ENCODE peak calls at places on chromosome 15, in ten cellular contexts. N is activated CD4-positive, alpha-beta T cell treated with anti-CD3 and anti-CD28 coated beads, Interleukin-2, amount 50 U/mL, for 24 hours; R is AG04450; H is neural crest cell; G is GM13977; M is globus pallidus; P is CD8-positive, alpha-beta T cell; E is mesothelial cell of epicardium; B is lower lobe of right lung; Q is pancreas. T is an unnamed sample.

GRCh38 chr15:25346371-25346770 is 92.5 kb downstream of the UBE3A start:
- DNase-seq in B (no peak), M (no peak), N (no peak), H (no peak), P (no peak), R (no peak), E (no peak), Q (no peak), G (no peak), T (no peak)

GRCh38 chr15:74598126-74598842 is 17.4 kb upstream of the CLK3 start:
- DNase-seq in B (peak), G (peak), N (peak), M (peak), H (peak), Q (peak), E (no peak), R (no peak), P (peak), T (peak)

GRCh38 chr15:58293622-58294550 is 137.9 kb upstream of the LIPC start:
- DNase-seq in P (no peak), G (no peak), B (no peak), H (no peak), R (no peak), E (no peak), M (no peak), Q (no peak), N (no peak), T (no peak)

GRCh38 chr15:40906947-40907802 is 12.9 kb downstream of the VPS18 start:
- DNase-seq in R (no peak), Q (peak), P (peak), M (peak), B (peak), H (no peak), E (no peak), G (peak), N (no peak), T (no peak)

GRCh38 chr15:74272812-74273211 is 36.7 kb downstream of the CCDC33 start:
- DNase-seq in P (no peak), B (no peak), R (no peak), E (no peak), H (no peak), Q (no peak), G (no peak), N (no peak), M (no peak), T (no peak)

GRCh38 chr15:83012038-83012490 is 625 bp upstream of the C15orf40 start:
- DNase-seq in N (no peak), B (no peak), E (no peak), G (no peak), H (no peak), P (no peak), R (no peak), Q (no peak), M (no peak), T (no peak)

GRCh38 chr15:52943746-52944145 is 153.6 kb upstream of the ONECUT1 start:
- DNase-seq in R (no peak), H (no peak), G (no peak), P (no peak), Q (no peak), N (no peak), E (no peak), M (no peak), B (no peak), T (peak)

GRCh38 chr15:62752687-62753517 is 289.6 kb upstream of the TPM1 start:
- DNase-seq in H (no peak), R (no peak), N (no peak), E (no peak), G (no peak), M (no peak), B (no peak), P (no peak), Q (no peak), T (no peak)

GRCh38 chr15:39255760-39256159 is 325.1 kb upstream of the THBS1 start:
- DNase-seq in M (no peak), Q (peak), P (no peak), G (no peak), H (no peak), B (no peak), N (no peak), R (no peak), E (no peak), T (no peak)

GRCh38 chr15:36905908-36906307 is 194.4 kb downstream of the MEIS2 start:
- DNase-seq in B (no peak), G (no peak), H (no peak), Q (no peak), M (no peak), R (no peak), E (no peak), P (no peak), N (no peak), T (no peak)

GRCh38 chr15:56672721-56673120 is 60.6 kb downstream of the ZNF280D start:
- DNase-seq in N (no peak), M (no peak), H (no peak), R (peak), Q (no peak), P (no peak), G (no peak), E (no peak), B (no peak), T (no peak)